ENCODE peak calls at places on chromosomes 3 and 15, in nine cellular contexts. I is SK-N-SH, Y is HCT116, W is GM23248, X is fibroblast of lung, M is neural progenitor cell, G is HepG2, R is K562, O is Karpas-422. P is an unnamed sample.

GRCh38 chr3:100525753-100526612 is 33.6 kb downstream of the TMEM45A start:
- DNase-seq in Y (peak; percentile 27), X (peak; percentile 98), O (no peak), M (no peak), R (no peak), W (peak; percentile 98), G (no peak), I (peak; percentile 60), P (peak; percentile 98)

GRCh38 chr3:99504258-99504657 is 134.1 kb upstream of the COL8A1 start:
- DNase-seq in Y (no peak), X (peak; percentile 64), G (peak; percentile 69), M (no peak), I (no peak), R (no peak), O (no peak), W (peak; percentile 29), P (peak; percentile 64)

GRCh38 chr15:69272139-69272538 is 26.6 kb upstream of the PAQR5 start:
- DNase-seq in M (peak; percentile 55), G (no peak), O (no peak), X (no peak), Y (no peak), W (no peak), R (no peak), I (no peak), P (no peak)

GRCh38 chr15:42919794-42920280 is 741 bp downstream of the TTBK2 start:
- DNase-seq in X (peak; percentile 53), O (peak; percentile 76), I (peak; percentile 39), M (peak; percentile 51), W (peak; percentile 77), R (peak; percentile 52), Y (no peak), G (peak; percentile 29), P (peak; percentile 44)

GRCh38 chr3:164194842-164195241 is 883.5 kb downstream of the SI start:
- DNase-seq in G (peak; percentile 1), R (no peak), M (peak; percentile 26), I (no peak), O (no peak), Y (no peak), W (no peak), X (no peak), P (no peak)

GRCh38 chr3:132730891-132731580 is 8.8 kb upstream of the NPHP3 start:
- DNase-seq in X (peak; percentile 44), W (peak; percentile 72), G (peak; percentile 33), M (peak; percentile 75), O (peak; percentile 69), R (peak; percentile 49), Y (no peak), I (peak; percentile 46), P (peak; percentile 37)

GRCh38 chr3:122183521-122183892 is at the start of gene CASR:
- DNase-seq in O (no peak), R (no peak), W (peak; percentile 15), I (no peak), G (no peak), Y (no peak), X (no peak), M (peak; percentile 34), P (no peak)

GRCh38 chr3:40645883-40646282 is 121.1 kb downstream of the ZNF621 start:
- DNase-seq in O (no peak), M (no peak), I (no peak), Y (no peak), G (no peak), R (no peak), W (no peak), X (no peak), P (no peak)

GRCh38 chr15:87492321-87492720 is 764.2 kb downstream of the NTRK3 start:
- DNase-seq in I (no peak), G (no peak), O (no peak), X (peak; percentile 58), Y (no peak), W (no peak), M (no peak), R (no peak), P (peak; percentile 49)

GRCh38 chr15:53625260-53625659 is 134.2 kb downstream of the WDR72 start:
- DNase-seq in G (no peak), M (peak; percentile 84), R (no peak), Y (no peak), O (no peak), W (no peak), I (no peak), X (no peak), P (no peak)

GRCh38 chr15:87211547-87211946 is 1045.0 kb downstream of the NTRK3 start:
- DNase-seq in M (no peak), G (no peak), W (no peak), I (no peak), Y (no peak), R (no peak), O (no peak), X (no peak), P (no peak)

GRCh38 chr15:74193305-74193718 is 9.3 kb downstream of the STRA6 start:
- DNase-seq in X (peak; percentile 97), W (peak; percentile 98), G (no peak), I (no peak), O (no peak), Y (peak; percentile 78), M (no peak), R (no peak), P (peak; percentile 96)

GRCh38 chr3:101725192-101725889 is 927 bp downstream of the CEP97 start:
- DNase-seq in X (peak; percentile 36), O (peak; percentile 80), G (no peak), R (peak; percentile 46), M (peak; percentile 61), Y (no peak), I (peak; percentile 52), W (peak; percentile 56), P (peak; percentile 7)

GRCh38 chr3:29427266-29428103 is 146.6 kb downstream of the RBMS3 start:
- DNase-seq in O (no peak), Y (no peak), M (no peak), R (no peak), G (no peak), I (peak; percentile 53), W (peak; percentile 34), X (peak; percentile 33), P (peak; percentile 25)

GRCh38 chr3:162217603-162218002 is 721.0 kb downstream of the OTOL1 start:
- DNase-seq in R (no peak), O (no peak), W (peak; percentile 49), X (no peak), M (no peak), G (no peak), Y (no peak), I (no peak), P (no peak)

DNA sequence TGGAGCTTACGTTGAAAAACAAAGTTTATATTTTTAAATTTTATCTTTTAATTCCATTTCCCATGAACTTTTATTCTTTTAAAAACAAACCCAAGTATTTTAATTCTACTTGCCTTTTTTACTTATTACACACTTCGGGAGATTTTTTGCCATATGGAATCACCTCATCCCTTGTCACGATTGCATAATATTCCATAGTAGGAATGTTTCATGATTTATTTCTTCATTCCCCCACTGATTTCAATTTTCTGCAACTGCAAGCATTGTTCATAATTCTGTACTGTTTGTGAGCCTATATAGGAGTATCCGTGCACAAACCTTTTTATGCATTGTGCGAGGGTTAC is 574 bp upstream of the SLC25A36 start:
- DNase-seq in X (no peak), I (no peak), O (no peak), Y (no peak), G (no peak), M (no peak), R (no peak), W (no peak), P (no peak)
- H3K4me3 ChIP-seq in X (peak overlapping the region; percentile 82), I (peak overlapping the region; percentile 92), O (peak overlapping the region; percentile 98), Y (peak overlapping the region; percentile 87), G (peak overlapping the region; percentile 96), M (peak overlapping the region; percentile 91), R (peak overlapping the region; percentile 92), W (peak overlapping the region; percentile 87), P (peak overlapping the region; percentile 74)

DNA sequence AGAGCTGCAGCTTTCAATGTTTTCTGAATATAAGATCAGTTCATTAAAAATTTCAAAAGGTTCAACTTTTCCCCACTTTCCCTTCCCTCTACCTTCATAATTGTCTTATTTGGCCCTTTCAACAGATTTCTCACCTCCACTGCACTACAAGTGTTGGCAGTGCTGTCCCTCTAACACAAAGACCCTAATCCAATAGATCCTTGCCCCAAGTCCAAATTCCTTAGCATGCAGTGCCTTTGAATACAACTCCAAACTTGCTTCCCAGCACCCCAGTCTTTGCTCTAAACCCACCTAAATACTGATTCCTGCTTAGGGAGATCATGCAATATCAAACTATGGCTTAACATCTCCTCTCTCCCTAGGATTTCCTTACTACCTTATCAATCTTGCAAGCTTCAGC is 43.9 kb downstream of the TJP1 start:
- DNase-seq in G (no peak), X (no peak), W (no peak), O (no peak), R (no peak), Y (no peak), I (no peak), M (no peak), P (no peak)
- H3K79me2 ChIP-seq in G (peaks cover 44% of the 10 kb centered on the region), X (peaks cover 73% of the 10 kb centered on the region), W (peaks cover 100% of the 10 kb centered on the region), O (no peaks in the 10 kb centered on the region), R (peaks cover 78% of the 10 kb centered on the region), Y (peaks cover 100% of the 10 kb centered on the region), I (peaks cover 100% of the 10 kb centered on the region), M (peaks cover 100% of the 10 kb centered on the region), P (peaks cover 100% of the 10 kb centered on the region)

GRCh38 chr3:156431334-156432121 is 123.4 kb downstream of the SSR3 start:
- DNase-seq in W (no peak), R (no peak), G (no peak), M (no peak), O (no peak), X (no peak), I (no peak), Y (no peak), P (no peak)

GRCh38 chr3:156429125-156429524 is 125.8 kb downstream of the SSR3 start:
- DNase-seq in W (no peak), X (no peak), G (no peak), M (no peak), Y (no peak), O (no peak), I (no peak), R (no peak), P (no peak)

GRCh38 chr3:156421534-156421933 is 133.4 kb downstream of the SSR3 start:
- DNase-seq in M (no peak), G (no peak), I (no peak), X (no peak), O (no peak), R (no peak), W (no peak), Y (no peak), P (no peak)

GRCh38 chr3:156425651-156426050 is 129.3 kb downstream of the SSR3 start:
- DNase-seq in G (no peak), Y (no peak), R (no peak), X (no peak), M (no peak), I (no peak), O (no peak), W (no peak), P (no peak)
- H3K4me2 ChIP-seq in G (no peak overlapping the region), Y (no peak overlapping the region), R (no peak overlapping the region), X (no peak overlapping the region), M (no peak overlapping the region), I (no peak overlapping the region), O (no peak overlapping the region), W (no peak overlapping the region), P (no peak overlapping the region)

GRCh38 chr15:81301385-81301784 is 22.6 kb downstream of the STARD5 start:
- DNase-seq in O (no peak), X (no peak), R (no peak), W (no peak), M (no peak), G (no peak), Y (no peak), I (no peak), P (no peak)
- H3K4me3 ChIP-seq in O (no peak overlapping the region), X (no peak overlapping the region), R (no peak overlapping the region), W (no peak overlapping the region), M (no peak overlapping the region), G (no peak overlapping the region), Y (no peak overlapping the region), I (no peak overlapping the region), P (no peak overlapping the region)

GRCh38 chr3:65587650-65588439 is 450.9 kb downstream of the MAGI1 start:
- DNase-seq in M (no peak), I (no peak), O (no peak), Y (no peak), X (no peak), G (no peak), W (no peak), R (peak; percentile 64), P (no peak)
- H3K79me2 ChIP-seq in M (peaks cover 99% of the 10 kb centered on the region), I (peaks cover 48% of the 10 kb centered on the region), O (no peaks in the 10 kb centered on the region), Y (no peaks in the 10 kb centered on the region), X (no peaks in the 10 kb centered on the region), G (peaks cover 13% of the 10 kb centered on the region), W (peaks cover 64% of the 10 kb centered on the region), R (peaks cover 90% of the 10 kb centered on the region), P (no peaks in the 10 kb centered on the region)

P was measured in astrocyte.